ENCODE peak calls at places on chromosome 1, in ten cellular contexts. X, I, Y, H, W, M, Q, C, U and S are unnamed samples.

GRCh38 chr1:80755944-80756343 is 1044.8 kb upstream of the ADGRL2 start:
- DNase-seq in X (no peak), I (no peak), Y (no peak), H (no peak), W (no peak), M (no peak), Q (no peak), C (no peak), U (no peak), S (no peak)

GRCh38 chr1:117633936-117634335 is 28.1 kb downstream of the TENT5C start:
- DNase-seq in X (no peak), I (no peak), Y (no peak), H (no peak), W (no peak), M (no peak), Q (no peak), C (no peak), U (no peak), S (no peak)

GRCh38 chr1:111407297-111407696 is 20.2 kb downstream of the OVGP1 start:
- DNase-seq in X (no peak), I (no peak), Y (no peak), H (no peak), W (no peak), M (no peak), Q (no peak), C (no peak), U (no peak), S (no peak)

GRCh38 chr1:14996133-14997050 is 157.2 kb upstream of the TMEM51 start:
- DNase-seq in X (no peak), I (no peak), Y (no peak), H (peak), W (no peak), M (peak), Q (peak), C (no peak), U (no peak), S (no peak)

GRCh38 chr1:46002751-46003150 is 129.7 kb downstream of the PIK3R3 start:
- DNase-seq in X (no peak), I (no peak), Y (no peak), H (no peak), W (no peak), M (no peak), Q (no peak), C (no peak), U (no peak), S (no peak)

GRCh38 chr1:18926315-18927081 is 24.1 kb upstream of the ALDH4A1 start:
- DNase-seq in X (no peak), I (peak), Y (peak), H (peak), W (peak), M (peak), Q (peak), C (no peak), U (peak), S (peak)

GRCh38 chr1:211609120-211610024 is 30.4 kb upstream of the SLC30A1 start:
- DNase-seq in X (no peak), I (no peak), Y (no peak), H (no peak), W (no peak), M (no peak), Q (no peak), C (no peak), U (peak), S (no peak)

GRCh38 chr1:156233421-156234127 is 8.4 kb upstream of the BGLAP start:
- DNase-seq in X (no peak), I (no peak), Y (no peak), H (peak), W (no peak), M (peak), Q (no peak), C (no peak), U (peak), S (no peak)

GRCh38 chr1:187041104-187041503 is 212.4 kb downstream of the PLA2G4A start:
- DNase-seq in X (no peak), I (no peak), Y (no peak), H (no peak), W (no peak), M (no peak), Q (no peak), C (no peak), U (no peak), S (no peak)

GRCh38 chr1:18376661-18377060 is 104.1 kb upstream of the KLHDC7A start:
- DNase-seq in X (no peak), I (no peak), Y (no peak), H (no peak), W (no peak), M (no peak), Q (no peak), C (no peak), U (no peak), S (no peak)

GRCh38 chr1:62373221-62373620 is 54.0 kb upstream of the KANK4 start:
- DNase-seq in X (no peak), I (no peak), Y (no peak), H (no peak), W (no peak), M (no peak), Q (no peak), C (no peak), U (no peak), S (no peak)

GRCh38 chr1:153553691-153554608 is 4.9 kb upstream of the S100A3 start:
- DNase-seq in X (no peak), I (no peak), Y (no peak), H (no peak), W (no peak), M (no peak), Q (no peak), C (no peak), U (no peak), S (no peak)